ENCODE peak calls at places on chromosomes 13 and 19, in eight cellular contexts. J is pancreas, M is body of pancreas, I is right lobe of liver, X is left lung, L is mucosa of descending colon, R is gastrocnemius medialis, W is upper lobe of left lung. B is an unnamed sample. For H3K4me1, H3K36me3 and H3K9me3, the result is how much of the 10 kb centered on the place peaks cover.

GRCh38 chr19:741506-742131 is 9.3 kb upstream of the MISP start:
- ATAC-seq in I (no peak), L (no peak), X (no peak), J (no peak), W (no peak), M (no peak), R (no peak), B (no peak)

GRCh38 chr19:55383279-55383788 is 758 bp downstream of the TMEM238 start:
- ATAC-seq in M (no peak), J (no peak), I (no peak), L (no peak), R (no peak), X (no peak), W (no peak), B (no peak)

GRCh38 chr19:58204566-58204965 is 21.7 kb downstream of the ZNF274 start:
- ATAC-seq in L (no peak), X (no peak), W (no peak), M (no peak), I (no peak), J (no peak), R (no peak), B (no peak)

GRCh38 chr13:95636853-95637252 is 7.7 kb downstream of the DZIP1 start:
- ATAC-seq in I (no peak), W (no peak), M (no peak), L (no peak), X (no peak), J (no peak), R (no peak), B (no peak)

GRCh38 chr19:28871099-28871725 is 341.7 kb downstream of the UQCRFS1 start:
- ATAC-seq in R (no peak), X (no peak), I (no peak), W (peak), J (no peak), L (no peak), M (no peak), B (peak)

GRCh38 chr19:29318581-29318980 is 105.6 kb upstream of the UQCRFS1 start:
- ATAC-seq in X (no peak), L (no peak), I (no peak), R (no peak), W (no peak), M (no peak), J (no peak), B (no peak)

GRCh38 chr19:17216058-17216670 is 1.0 kb downstream of the USE1 start:
- ATAC-seq in X (no peak), J (no peak), R (no peak), I (no peak), L (no peak), M (no peak), W (no peak), B (no peak)

GRCh38 chr13:23385931-23386330 is 47.6 kb downstream of the SACS start:
- ATAC-seq in L (no peak), X (no peak), J (no peak), W (no peak), I (no peak), R (no peak), M (no peak), B (no peak)

GRCh38 chr19:2099937-2100718 is 3.4 kb downstream of the IZUMO4 start:
- ATAC-seq in X (no peak), R (no peak), M (no peak), W (no peak), I (no peak), J (no peak), L (no peak), B (no peak)

GRCh38 chr19:3775831-3776230 is 3.8 kb upstream of the RAX2 start:
- ATAC-seq in W (no peak), M (no peak), R (no peak), X (no peak), J (no peak), I (no peak), L (no peak), B (no peak)

GRCh38 chr19:49469828-49470614 is 4.0 kb upstream of the FLT3LG start:
- ATAC-seq in M (no peak), R (no peak), X (peak), W (no peak), J (no peak), L (peak), I (peak), B (no peak)

GRCh38 chr13:112674412-112675383 is 15.1 kb upstream of the ATP11A start:
- ATAC-seq in R (no peak), I (no peak), M (no peak), L (no peak), X (no peak), J (no peak), W (no peak), B (no peak)

GRCh38 chr13:26508885-26509284 is 48.6 kb upstream of the WASF3 start:
- ATAC-seq in I (peak), W (no peak), R (peak), X (peak), M (peak), J (peak), L (no peak), B (peak)

GRCh38 chr19:21472507-21472906 is 32.9 kb upstream of the ZNF429 start:
- ATAC-seq in I (no peak), W (peak), L (no peak), M (no peak), R (no peak), J (no peak), X (peak), B (no peak)

GRCh38 chr19:58395220-58395978 is at the start of gene RNF225:
- ATAC-seq in J (peak), I (peak), L (peak), M (peak), W (peak), R (no peak), X (peak), B (no peak)

GRCh38 chr13:33188093-33188882 is 97.3 kb downstream of the STARD13 start:
- ATAC-seq in M (no peak), I (no peak), R (no peak), L (no peak), J (no peak), W (no peak), X (no peak), B (no peak)

GRCh38 chr13:97716746-97717145 is 236.7 kb upstream of the IPO5 start:
- ATAC-seq in W (no peak), I (no peak), X (peak), L (no peak), M (no peak), R (no peak), J (no peak), B (no peak)

GRCh38 chr19:29524201-29524911 is 1.4 kb upstream of the VSTM2B start:
- ATAC-seq in J (no peak), W (no peak), R (no peak), M (no peak), I (no peak), L (no peak), X (no peak), B (no peak)

GRCh38 chr13:55728229-55728628 is 1412.5 kb upstream of the PRR20A start:
- ATAC-seq in L (no peak), J (no peak), I (no peak), W (no peak), M (no peak), R (no peak), X (no peak), B (no peak)

GRCh38 chr13:106520205-106521004 is 15.1 kb downstream of the EFNB2 start:
- ATAC-seq in J (peak), L (no peak), R (no peak), M (no peak), W (no peak), I (no peak), X (peak), B (no peak)

GRCh38 chr19:12703056-12703455 is 6.6 kb upstream of the FBXW9 start:
- ATAC-seq in J (peak), I (no peak), X (no peak), R (no peak), L (no peak), M (peak), W (no peak), B (no peak)

GRCh38 chr13:50400930-50401553 is 385.8 kb downstream of the KCNRG start:
- ATAC-seq in X (peak), L (no peak), R (no peak), J (peak), I (no peak), M (no peak), W (no peak), B (no peak)

GRCh38 chr13:99313473-99313872 is 6.3 kb upstream of the GPR183 start:
- ATAC-seq in W (no peak), R (no peak), M (no peak), J (no peak), X (no peak), I (peak), L (peak), B (no peak)

GRCh38 chr13:75812751-75813181 is 176.6 kb downstream of the LMO7 start:
- ATAC-seq in M (peak), R (no peak), I (peak), J (peak), X (peak), L (no peak), W (no peak), B (no peak)

GRCh38 chr19:46181386-46181774 is 33.3 kb downstream of the IGFL2 start:
- ATAC-seq in J (no peak), R (no peak), W (no peak), M (no peak), X (no peak), L (no peak), I (no peak), B (no peak)

GRCh38 chr13:99371956-99372355 is 64.8 kb upstream of the GPR183 start:
- ATAC-seq in M (no peak), R (no peak), X (no peak), W (no peak), L (peak), I (no peak), J (no peak), B (no peak)

GRCh38 chr13:26867451-26868067 is 107.0 kb upstream of the GPR12 start:
- ATAC-seq in X (peak), M (no peak), L (no peak), W (no peak), J (peak), I (no peak), R (no peak), B (no peak)

GRCh38 chr19:14315433-14315832 is 65.8 kb upstream of the ADGRE5 start:
- ATAC-seq in J (no peak), L (no peak), X (no peak), R (no peak), M (no peak), W (no peak), I (no peak), B (no peak)

GRCh38 chr13:46654956-46655726 is 102.2 kb downstream of the LRCH1 start:
- ATAC-seq in J (no peak), L (peak), I (peak), W (no peak), X (no peak), R (peak), M (no peak), B (peak)

GRCh38 chr13:97974773-97975172 is 21.3 kb downstream of the IPO5 start:
- ATAC-seq in X (no peak), I (peak), J (no peak), L (no peak), R (no peak), W (no peak), M (no peak), B (no peak)

GRCh38 chr19:58326501-58326913 is 287 bp upstream of the ZSCAN22 start:
- ATAC-seq in M (no peak), I (peak), L (peak), R (peak), W (no peak), X (peak), J (peak), B (no peak)

GRCh38 chr19:44576843-44577565 is 36.4 kb upstream of the IGSF23 start:
- ATAC-seq in R (peak), W (no peak), M (peak), X (peak), L (peak), I (peak), J (peak), B (no peak)

DNA sequence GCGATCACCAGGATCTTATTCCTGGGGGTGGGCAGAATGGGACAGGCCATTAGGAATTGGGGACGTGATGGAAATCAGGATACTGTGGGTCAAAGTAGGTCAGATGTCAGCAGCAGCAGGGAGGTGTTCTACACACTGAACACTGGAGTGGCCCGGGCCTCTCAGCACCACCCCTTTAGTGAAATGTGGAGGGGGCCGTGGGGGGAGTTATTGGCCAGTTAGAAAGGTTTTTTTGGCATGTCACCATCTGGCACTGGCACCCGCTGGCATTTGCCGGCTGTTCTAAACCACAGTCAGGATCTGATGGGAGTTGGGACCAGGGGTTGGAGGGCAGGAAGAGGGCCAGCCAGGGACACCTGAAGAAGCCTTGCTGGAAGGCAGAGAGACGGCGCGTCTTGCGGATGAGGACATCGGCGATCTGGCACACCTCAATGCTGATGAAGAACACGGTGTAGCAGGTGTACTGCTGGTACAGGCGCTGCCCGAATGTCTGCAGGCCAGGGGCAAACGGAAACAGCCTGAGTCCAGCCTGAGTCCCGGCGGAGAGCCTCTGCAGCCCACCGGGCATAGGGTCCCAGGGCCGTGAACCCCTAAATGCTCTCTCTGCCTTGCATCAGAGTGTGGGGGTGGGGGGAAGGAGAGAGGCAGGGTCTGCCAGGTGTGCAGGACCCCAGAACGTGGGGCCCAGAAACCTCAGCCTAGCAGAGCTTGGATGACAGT is 5.8 kb downstream of the TMEM147 start:
- ATAC-seq in M (no peak), I (no peak), L (no peak), W (no peak), R (no peak), X (no peak), J (no peak), B (no peak)
- H3K4me1 ChIP-seq in M (under half), I (under half), L (under half), W (under half), R (under half), X (under half), J (under half), B (under half)

DNA sequence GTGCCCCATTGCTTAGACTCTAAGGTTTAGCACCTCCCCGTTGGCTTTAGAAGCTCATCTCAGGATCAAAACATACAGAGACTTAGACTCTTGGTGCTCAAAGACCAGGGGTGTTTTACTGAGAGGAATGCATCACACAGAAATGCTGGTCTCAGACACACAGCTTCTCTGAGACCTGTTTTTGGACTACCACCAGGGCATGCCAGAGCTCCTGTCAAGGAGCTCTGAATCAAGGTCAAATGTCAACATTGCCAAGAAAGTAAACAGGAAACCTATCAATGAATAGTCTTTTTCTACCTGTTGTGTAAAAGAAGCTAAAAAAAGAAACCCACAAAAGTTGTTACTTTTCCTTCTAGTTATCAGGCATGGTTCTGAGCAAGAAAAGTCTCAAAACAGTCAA is 149.2 kb downstream of the COL4A1 start:
- ATAC-seq in M (peak), J (peak), X (peak), R (no peak), W (no peak), L (no peak), I (no peak), B (no peak)
- H3K36me3 ChIP-seq in M (under half), J (under half), X (half or more), R (under half), W (under half), L (under half), I (under half), B (under half)

GRCh38 chr19:16141043-16141442 is 2.4 kb upstream of the HSH2D start:
- ATAC-seq in I (no peak), M (no peak), J (no peak), W (no peak), X (no peak), R (no peak), L (no peak), B (no peak)

GRCh38 chr19:16143399-16144215 is at the start of gene HSH2D:
- ATAC-seq in X (peak), L (peak), M (peak), J (peak), I (peak), R (no peak), W (peak), B (no peak)

GRCh38 chr19:16139752-16140151 is 3.7 kb upstream of the HSH2D start:
- ATAC-seq in X (no peak), R (no peak), J (no peak), W (no peak), M (no peak), L (no peak), I (no peak), B (no peak)

GRCh38 chr19:16144216-16144581 is 714 bp downstream of the HSH2D start:
- ATAC-seq in X (peak), M (no peak), L (peak), R (no peak), I (no peak), W (no peak), J (peak), B (no peak)

GRCh38 chr19:16142032-16142580 is 1.4 kb upstream of the HSH2D start:
- ATAC-seq in X (no peak), I (no peak), M (no peak), J (no peak), R (no peak), L (no peak), W (no peak), B (no peak)
- H3K9me3 ChIP-seq in X (under half), I (under half), M (under half), J (under half), R (under half), L (under half), W (under half), B (under half)

DNA sequence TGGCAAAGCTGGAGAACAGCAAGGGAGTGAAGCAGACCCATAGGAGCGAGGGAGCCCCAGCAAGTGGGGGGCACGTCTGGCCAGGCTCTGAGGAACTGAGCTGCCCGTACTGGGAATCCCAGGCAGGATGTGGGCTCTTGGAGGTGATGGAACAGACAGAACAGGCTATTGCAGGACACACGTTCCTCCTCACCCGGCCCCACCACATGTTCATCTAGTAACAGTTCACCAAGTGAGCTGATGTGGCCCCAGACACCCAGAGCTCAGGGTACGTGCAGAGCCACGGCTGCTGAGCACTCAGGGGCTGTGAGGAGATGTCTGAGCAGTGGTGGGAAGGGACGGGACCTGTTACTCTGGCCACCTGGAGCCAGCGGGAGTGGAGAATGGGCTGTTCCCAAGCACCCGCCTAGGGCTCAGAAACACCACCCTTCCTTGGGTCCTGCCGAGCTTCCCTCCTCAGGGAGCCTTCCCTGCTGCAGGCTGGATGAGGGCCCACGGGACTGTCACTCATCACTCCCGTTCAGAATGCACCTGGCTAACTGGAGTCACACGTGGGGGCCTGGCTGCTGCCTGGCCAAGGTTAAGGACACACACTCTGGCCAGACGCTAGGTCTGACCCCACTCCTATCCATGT is 18.4 kb downstream of the ELL start:
- ATAC-seq in I (no peak), R (no peak), J (no peak), X (no peak), W (no peak), L (no peak), M (no peak), B (no peak)
- H3K4me1 ChIP-seq in I (under half), R (half or more), J (half or more), X (half or more), W (half or more), L (half or more), M (half or more), B (half or more)

DNA sequence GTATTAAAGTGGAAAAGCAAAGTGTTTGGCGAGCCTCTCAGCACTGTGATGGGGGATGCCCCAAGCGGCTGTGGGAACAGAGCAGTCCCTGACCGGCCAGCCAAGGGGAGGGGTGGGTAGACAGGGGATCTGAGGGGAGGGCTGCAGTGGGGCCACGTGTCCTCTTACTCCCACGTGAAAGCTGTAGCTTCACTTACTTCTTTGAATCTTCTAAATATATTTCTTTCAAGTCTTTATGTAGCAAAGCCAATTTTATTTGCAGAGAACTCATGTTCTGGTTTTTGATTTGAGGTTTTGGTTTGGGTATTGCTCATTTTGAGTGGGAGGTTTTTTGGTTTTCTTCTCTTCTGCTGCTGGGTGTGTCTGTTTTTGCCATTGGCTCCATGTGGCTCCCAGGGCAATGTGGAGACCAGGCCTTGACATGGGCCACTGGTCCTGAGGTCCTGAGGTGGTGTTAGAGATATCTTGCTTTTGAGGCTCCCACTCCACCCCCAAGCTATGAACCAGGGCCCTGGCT is 17.7 kb upstream of the OVOL3 start:
- ATAC-seq in J (no peak), W (no peak), L (no peak), I (no peak), M (no peak), R (no peak), X (no peak), B (no peak)
- H3K36me3 ChIP-seq in J (under half), W (under half), L (under half), I (under half), M (under half), R (under half), X (under half), B (under half)

DNA sequence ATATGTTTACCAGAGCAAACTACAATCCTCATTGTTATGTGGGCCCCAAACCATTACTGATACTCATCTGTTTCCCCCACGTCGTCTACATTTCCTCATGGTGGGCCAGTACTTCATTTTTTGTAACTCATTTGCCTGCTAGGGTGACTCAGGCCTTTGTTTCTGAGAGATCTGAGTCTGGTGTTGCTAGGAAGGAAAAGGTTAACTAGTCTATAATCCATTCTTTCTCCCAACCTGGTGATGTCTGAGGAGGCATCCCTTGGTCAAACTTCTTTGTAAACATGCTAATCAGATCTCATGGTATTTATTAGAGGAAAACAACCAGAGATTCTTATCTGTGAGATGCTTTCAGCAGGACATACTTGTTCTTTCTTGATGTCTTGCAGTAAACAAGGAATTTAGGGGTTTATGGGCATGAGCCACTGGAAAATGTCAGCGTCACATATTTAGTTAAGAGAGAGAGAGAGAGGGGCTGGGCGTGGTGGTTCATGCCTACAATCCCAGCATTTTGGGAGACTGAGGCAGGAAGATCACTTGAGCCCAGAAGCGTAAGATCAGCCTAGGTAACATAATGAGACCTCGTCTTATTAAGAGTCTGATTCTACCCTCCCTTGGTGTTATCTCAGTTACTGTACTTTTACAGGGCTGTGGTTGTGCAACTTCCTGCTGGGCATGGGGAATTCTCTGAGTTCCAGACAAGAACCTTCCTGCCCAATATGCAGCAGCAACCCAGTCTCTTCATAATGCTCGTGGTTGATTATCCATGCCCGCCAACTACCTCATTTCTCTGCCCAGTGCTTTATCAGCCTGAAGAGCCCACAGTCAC is 9.7 kb upstream of the DPRX start:
- ATAC-seq in W (no peak), M (no peak), L (no peak), R (no peak), J (no peak), I (peak), X (no peak), B (no peak)
- H3K9me3 ChIP-seq in W (under half), M (under half), L (under half), R (under half), J (under half), I (under half), X (under half), B (under half)

B was measured in gastroesophageal sphincter.